ENCODE peak calls at places on chromosomes 4 and X, in nine cellular contexts. K, Q, P, M, D, V, E, C and S are unnamed samples.

GRCh38 chr4:141027421-141027820 is 105.8 kb downstream of the RNF150 start:
- DNase-seq in C (peak), V (no peak), K (peak), M (no peak), P (no peak), Q (peak), D (no peak), E (peak), S (no peak)

GRCh38 chr4:141660880-141661279 is 24.5 kb downstream of the IL15 start:
- DNase-seq in M (no peak), C (no peak), V (no peak), Q (no peak), D (no peak), P (no peak), E (no peak), K (no peak), S (no peak)

GRCh38 chr4:147780137-147780777 is 48.4 kb downstream of the ARHGAP10 start:
- DNase-seq in V (no peak), K (peak), D (no peak), E (no peak), P (no peak), M (no peak), C (no peak), Q (no peak), S (no peak)

GRCh38 chrX:129701624-129702069 is 37.1 kb upstream of the XPNPEP2 start:
- DNase-seq in D (peak), K (no peak), M (peak), C (peak), E (no peak), V (no peak), P (no peak), Q (peak), S (peak)

GRCh38 chrX:118455013-118455412 is 40.6 kb upstream of the DOCK11 start:
- DNase-seq in V (no peak), M (no peak), E (no peak), C (no peak), K (no peak), Q (no peak), D (no peak), P (no peak), S (no peak)

GRCh38 chr4:186624951-186625350 is 69.6 kb upstream of the MTNR1A start:
- DNase-seq in Q (peak), C (peak), V (no peak), D (no peak), K (no peak), E (no peak), P (peak), M (no peak), S (no peak)

GRCh38 chr4:21856754-21857153 is 91.8 kb downstream of the KCNIP4 start:
- DNase-seq in Q (no peak), P (no peak), D (no peak), K (no peak), V (no peak), C (no peak), M (no peak), E (no peak), S (no peak)

GRCh38 chr4:26161030-26161824 is 159.6 kb upstream of the RBPJ start:
- DNase-seq in P (no peak), Q (no peak), C (no peak), V (no peak), D (no peak), E (peak), M (no peak), K (no peak), S (no peak)

GRCh38 chr4:138243369-138243768 is 1.2 kb upstream of the SLC7A11 start:
- DNase-seq in V (no peak), Q (no peak), C (no peak), E (peak), D (no peak), K (peak), M (no peak), P (no peak), S (no peak)

DNA sequence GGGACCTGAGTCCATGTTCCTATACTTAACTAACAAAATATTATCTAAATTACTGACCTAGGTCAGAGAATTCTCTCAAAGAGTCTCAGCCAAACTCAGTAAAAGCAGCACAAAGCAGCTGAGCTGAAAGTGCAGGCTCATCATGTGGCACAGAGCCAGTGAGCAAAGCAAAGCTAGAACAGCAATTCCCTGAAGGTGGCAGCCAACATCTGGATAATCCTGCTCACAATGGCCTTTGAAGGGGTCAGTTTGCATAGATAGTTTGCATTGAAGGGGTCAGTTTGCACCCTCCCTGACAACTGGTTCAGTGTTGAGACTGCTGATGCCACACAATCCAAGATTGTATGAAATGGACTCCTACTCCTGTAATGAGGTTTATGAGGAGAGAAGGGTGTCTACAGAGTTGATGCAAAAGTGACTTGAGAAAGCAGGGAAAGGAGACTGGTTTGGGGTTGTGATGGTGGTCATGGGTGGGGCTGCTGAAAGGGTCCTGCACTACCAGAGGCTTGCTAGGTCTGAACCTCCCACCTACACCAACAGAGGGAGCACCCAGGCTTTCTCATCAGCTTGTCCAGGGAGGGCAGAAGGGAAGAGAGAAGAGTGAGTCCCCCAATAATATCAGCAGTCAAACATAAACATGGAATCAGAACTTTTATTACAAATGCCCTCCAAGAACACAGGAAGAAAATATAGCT is 39.7 kb downstream of the TRIM61 start:
- DNase-seq in M (no peak), E (no peak), K (no peak), D (no peak), C (peak), Q (peak), V (peak), P (no peak), S (no peak)
- TF ChIP-seq CTCF in M (no peak), E (peak), K (peak), D (no peak), C (peak), Q (peak), V (no peak), P (peak), S (no peak)

GRCh38 chr4:160296476-160296875 is 1193.6 kb downstream of the RAPGEF2 start:
- DNase-seq in M (no peak), D (no peak), V (no peak), K (no peak), P (no peak), C (no peak), Q (no peak), E (no peak), S (no peak)
- H3K4me3 ChIP-seq in M (no peak), D (no peak), V (no peak), K (no peak), P (no peak), C (no peak), Q (no peak), E (no peak), S (no peak)

DNA sequence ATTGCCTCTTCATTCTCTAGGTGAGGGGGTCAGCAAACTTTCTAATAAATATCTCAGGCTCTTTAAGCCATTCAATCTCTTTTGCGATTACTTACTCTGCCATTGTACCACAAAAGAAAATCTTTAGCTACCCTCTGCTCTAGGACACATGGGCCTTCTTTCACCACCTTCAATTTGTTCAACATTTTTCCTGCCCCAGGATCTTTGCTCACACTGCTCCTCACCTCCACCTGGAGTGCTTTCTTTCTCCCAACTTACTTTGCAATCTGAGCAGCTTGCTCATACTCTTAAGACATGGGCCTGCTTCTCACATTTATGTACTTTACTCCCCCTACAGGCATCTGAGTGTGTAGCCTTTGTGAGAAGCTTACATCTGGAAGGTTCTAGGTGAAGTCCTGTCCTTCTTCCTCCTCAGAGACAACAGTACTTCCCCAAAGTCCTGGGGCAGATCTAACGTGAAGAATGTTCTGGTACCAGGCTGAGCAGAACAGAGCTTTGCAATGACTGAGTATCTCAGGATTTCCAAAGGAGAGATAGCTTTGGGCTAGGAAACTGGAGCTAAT is 55.0 kb upstream of the PRDM5 start:
- DNase-seq in D (peak), V (no peak), M (no peak), Q (peak), C (peak), K (peak), P (peak), E (peak), S (no peak)
- TF ChIP-seq CTCF in D (peak), V (no peak), M (peak), Q (peak), C (peak), K (peak), P (peak), E (peak), S (peak)

GRCh38 chr4:157978680-157979361 is 194.0 kb downstream of the GASK1B start:
- DNase-seq in P (no peak), D (peak), K (peak), C (peak), E (peak), V (peak), Q (peak), M (no peak), S (peak)
- H3K4me3 ChIP-seq in P (no peak), D (no peak), K (no peak), C (no peak), E (peak), V (no peak), Q (no peak), M (no peak), S (no peak)

DNA sequence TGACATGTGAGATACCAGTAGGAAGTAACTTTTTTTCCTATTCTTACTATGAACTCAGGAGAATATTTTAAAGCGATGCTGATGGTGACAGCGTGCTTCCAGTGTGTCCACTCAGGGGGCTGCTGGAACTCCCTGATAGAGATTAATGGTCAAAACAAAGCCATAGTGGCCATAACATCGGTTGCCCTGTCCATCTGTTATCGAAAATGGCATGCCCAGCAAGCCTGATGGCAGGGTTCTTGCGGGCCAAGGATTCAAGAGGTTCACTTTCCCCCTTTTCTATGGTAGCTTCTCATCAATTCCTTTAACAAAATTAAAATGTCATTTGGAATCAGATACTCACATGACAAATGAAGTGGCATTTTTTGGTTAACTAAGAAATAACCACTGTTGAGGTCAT is 46.5 kb downstream of the PTCHD1 start:
- DNase-seq in V (no peak), P (no peak), Q (no peak), C (no peak), D (no peak), M (no peak), K (no peak), E (no peak), S (no peak)
- TF ChIP-seq CTCF in V (no peak), P (no peak), Q (no peak), C (no peak), D (no peak), M (no peak), K (no peak), E (no peak), S (no peak)

DNA sequence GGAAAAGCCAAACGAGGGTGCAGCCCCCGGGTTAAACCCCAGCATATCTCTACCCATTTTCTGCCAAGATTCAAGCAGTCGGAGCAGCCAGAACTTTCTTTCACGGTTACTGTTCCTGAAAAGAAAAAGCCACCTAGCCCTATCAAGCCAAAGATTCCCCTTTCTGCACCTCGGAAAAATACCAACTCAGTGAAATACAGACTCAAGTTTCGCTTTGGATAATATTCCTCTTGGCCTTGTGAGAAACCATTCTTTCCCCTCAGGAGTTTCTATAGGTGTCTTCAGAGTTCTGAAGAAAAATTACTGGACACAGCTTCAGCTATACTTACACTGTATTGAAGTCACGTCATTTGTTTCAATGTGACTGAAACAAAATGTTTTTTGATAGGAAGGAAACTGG is 20.0 kb downstream of the FGF5 start:
- DNase-seq in D (no peak), M (no peak), K (no peak), Q (no peak), P (no peak), V (no peak), C (no peak), E (no peak), S (no peak)
- H3K4me3 ChIP-seq in D (no peak), M (no peak), K (no peak), Q (no peak), P (no peak), V (no peak), C (no peak), E (no peak), S (no peak)